ENCODE peak calls at places on chromosome 14, in nine cellular contexts. One of them, this sample, is unnamed.

GRCh38 chr14:24095196-24096068 is 1.3 kb downstream of the PCK2 start:
- DNase-seq in cardiac muscle cell: peak; percentile 9
- DNase-seq in right lobe of liver: peak; percentile 89
- DNase-seq in ovary: peak; percentile 30
- DNase-seq in fibroblast of lung: peak; percentile 62
- DNase-seq in Caco-2: peak; percentile 69
- DNase-seq in WERI-Rb-1: peak; percentile 79
- DNase-seq in DND-41: peak; percentile 63
- DNase-seq in hepatocyte: peak; percentile 83
- DNase-seq in this sample: peak; percentile 77

GRCh38 chr14:23627961-23628360 is 8.2 kb upstream of the DHRS2 start:
- DNase-seq in right lobe of liver: no peak
- DNase-seq in ovary: no peak
- DNase-seq in Caco-2: no peak
- DNase-seq in DND-41: no peak
- DNase-seq in hepatocyte: no peak
- DNase-seq in WERI-Rb-1: no peak
- DNase-seq in cardiac muscle cell: no peak
- DNase-seq in fibroblast of lung: no peak
- DNase-seq in this sample: no peak

GRCh38 chr14:99118046-99118721 is 153.8 kb downstream of the BCL11B start:
- DNase-seq in fibroblast of lung: no peak
- DNase-seq in WERI-Rb-1: no peak
- DNase-seq in DND-41: no peak
- DNase-seq in hepatocyte: no peak
- DNase-seq in ovary: no peak
- DNase-seq in cardiac muscle cell: peak; percentile 36
- DNase-seq in right lobe of liver: no peak
- DNase-seq in Caco-2: no peak
- DNase-seq in this sample: no peak

GRCh38 chr14:66330916-66331315 is 155.3 kb upstream of the CCDC196 start:
- DNase-seq in cardiac muscle cell: no peak
- DNase-seq in DND-41: no peak
- DNase-seq in WERI-Rb-1: no peak
- DNase-seq in Caco-2: no peak
- DNase-seq in hepatocyte: no peak
- DNase-seq in right lobe of liver: peak; percentile 26
- DNase-seq in fibroblast of lung: no peak
- DNase-seq in ovary: no peak
- DNase-seq in this sample: no peak

GRCh38 chr14:70622111-70622712 is 19.5 kb upstream of the TTC9 start:
- DNase-seq in cardiac muscle cell: peak; percentile 74
- DNase-seq in WERI-Rb-1: peak; percentile 64
- DNase-seq in right lobe of liver: no peak
- DNase-seq in ovary: no peak
- DNase-seq in DND-41: peak; percentile 37
- DNase-seq in hepatocyte: peak; percentile 64
- DNase-seq in Caco-2: peak; percentile 79
- DNase-seq in fibroblast of lung: peak; percentile 12
- DNase-seq in this sample: peak; percentile 35

GRCh38 chr14:95445161-95445560 is 71.3 kb downstream of the SYNE3 start:
- DNase-seq in cardiac muscle cell: no peak
- DNase-seq in ovary: no peak
- DNase-seq in hepatocyte: no peak
- DNase-seq in fibroblast of lung: no peak
- DNase-seq in right lobe of liver: no peak
- DNase-seq in WERI-Rb-1: no peak
- DNase-seq in Caco-2: no peak
- DNase-seq in DND-41: no peak
- DNase-seq in this sample: no peak

GRCh38 chr14:41521891-41522290 is 84.8 kb upstream of the LRFN5 start:
- DNase-seq in fibroblast of lung: no peak
- DNase-seq in Caco-2: no peak
- DNase-seq in cardiac muscle cell: no peak
- DNase-seq in hepatocyte: no peak
- DNase-seq in WERI-Rb-1: no peak
- DNase-seq in DND-41: no peak
- DNase-seq in ovary: no peak
- DNase-seq in right lobe of liver: no peak
- DNase-seq in this sample: no peak

GRCh38 chr14:63474844-63475243 is 68.3 kb downstream of the PPP2R5E start:
- DNase-seq in right lobe of liver: no peak
- DNase-seq in ovary: no peak
- DNase-seq in fibroblast of lung: no peak
- DNase-seq in Caco-2: no peak
- DNase-seq in hepatocyte: no peak
- DNase-seq in DND-41: no peak
- DNase-seq in WERI-Rb-1: no peak
- DNase-seq in cardiac muscle cell: no peak
- DNase-seq in this sample: no peak

GRCh38 chr14:61607570-61608244 is 87.6 kb upstream of the HIF1A start:
- DNase-seq in fibroblast of lung: no peak
- DNase-seq in DND-41: peak; percentile 74
- DNase-seq in WERI-Rb-1: no peak
- DNase-seq in Caco-2: no peak
- DNase-seq in hepatocyte: no peak
- DNase-seq in right lobe of liver: no peak
- DNase-seq in ovary: no peak
- DNase-seq in cardiac muscle cell: no peak
- DNase-seq in this sample: peak; percentile 76

GRCh38 chr14:50929506-50929905 is 14.8 kb downstream of the PYGL start:
- DNase-seq in cardiac muscle cell: no peak
- DNase-seq in right lobe of liver: no peak
- DNase-seq in Caco-2: no peak
- DNase-seq in fibroblast of lung: no peak
- DNase-seq in DND-41: no peak
- DNase-seq in ovary: no peak
- DNase-seq in WERI-Rb-1: no peak
- DNase-seq in hepatocyte: no peak
- DNase-seq in this sample: no peak

GRCh38 chr14:94638961-94639817 is 27.0 kb downstream of the SERPINA3 start:
- DNase-seq in right lobe of liver: no peak
- DNase-seq in cardiac muscle cell: no peak
- DNase-seq in hepatocyte: no peak
- DNase-seq in WERI-Rb-1: no peak
- DNase-seq in Caco-2: no peak
- DNase-seq in fibroblast of lung: no peak
- DNase-seq in DND-41: no peak
- DNase-seq in ovary: no peak
- DNase-seq in this sample: no peak

GRCh38 chr14:61103541-61104339 is 122.7 kb downstream of the SLC38A6 start:
- DNase-seq in WERI-Rb-1: peak; percentile 14
- DNase-seq in Caco-2: peak; percentile 29
- DNase-seq in hepatocyte: peak; percentile 86
- DNase-seq in fibroblast of lung: peak; percentile 99
- DNase-seq in cardiac muscle cell: no peak
- DNase-seq in ovary: peak; percentile 58
- DNase-seq in DND-41: no peak
- DNase-seq in right lobe of liver: peak; percentile 26
- DNase-seq in this sample: no peak

GRCh38 chr14:82872494-82872893 is 1338.8 kb upstream of the SEL1L start:
- DNase-seq in hepatocyte: no peak
- DNase-seq in fibroblast of lung: no peak
- DNase-seq in ovary: no peak
- DNase-seq in cardiac muscle cell: no peak
- DNase-seq in DND-41: no peak
- DNase-seq in Caco-2: peak; percentile 5
- DNase-seq in WERI-Rb-1: no peak
- DNase-seq in right lobe of liver: no peak
- DNase-seq in this sample: no peak

GRCh38 chr14:103101257-103101963 is 6.9 kb downstream of the EXOC3L4 start:
- DNase-seq in right lobe of liver: no peak
- DNase-seq in cardiac muscle cell: no peak
- DNase-seq in fibroblast of lung: no peak
- DNase-seq in Caco-2: no peak
- DNase-seq in hepatocyte: no peak
- DNase-seq in DND-41: no peak
- DNase-seq in ovary: no peak
- DNase-seq in WERI-Rb-1: no peak
- DNase-seq in this sample: no peak

GRCh38 chr14:106013879-106014376 is 487.5 kb downstream of the TMEM121 start:
- DNase-seq in right lobe of liver: no peak
- DNase-seq in DND-41: no peak
- DNase-seq in hepatocyte: no peak
- DNase-seq in Caco-2: no peak
- DNase-seq in fibroblast of lung: no peak
- DNase-seq in WERI-Rb-1: no peak
- DNase-seq in ovary: no peak
- DNase-seq in cardiac muscle cell: no peak
- DNase-seq in this sample: no peak

GRCh38 chr14:74240794-74241610 is 1.8 kb downstream of the VSX2 start:
- DNase-seq in DND-41: no peak
- DNase-seq in cardiac muscle cell: peak; percentile 41
- DNase-seq in Caco-2: no peak
- DNase-seq in hepatocyte: no peak
- DNase-seq in ovary: no peak
- DNase-seq in fibroblast of lung: peak; percentile 15
- DNase-seq in right lobe of liver: no peak
- DNase-seq in WERI-Rb-1: no peak
- DNase-seq in this sample: no peak

GRCh38 chr14:53888535-53889386 is 67.9 kb downstream of the BMP4 start:
- DNase-seq in right lobe of liver: no peak
- DNase-seq in ovary: no peak
- DNase-seq in DND-41: no peak
- DNase-seq in cardiac muscle cell: no peak
- DNase-seq in hepatocyte: peak; percentile 54
- DNase-seq in fibroblast of lung: no peak
- DNase-seq in WERI-Rb-1: no peak
- DNase-seq in Caco-2: peak; percentile 46
- DNase-seq in this sample: no peak

GRCh38 chr14:99572173-99572999 is 31.6 kb downstream of the CCDC85C start:
- DNase-seq in ovary: no peak
- DNase-seq in DND-41: no peak
- DNase-seq in Caco-2: no peak
- DNase-seq in hepatocyte: peak; percentile 67
- DNase-seq in fibroblast of lung: no peak
- DNase-seq in WERI-Rb-1: peak; percentile 97
- DNase-seq in right lobe of liver: peak; percentile 78
- DNase-seq in cardiac muscle cell: peak; percentile 47
- DNase-seq in this sample: no peak

GRCh38 chr14:95106966-95107365 is 50.4 kb downstream of the DICER1 start:
- DNase-seq in DND-41: no peak
- DNase-seq in right lobe of liver: no peak
- DNase-seq in cardiac muscle cell: no peak
- DNase-seq in WERI-Rb-1: no peak
- DNase-seq in fibroblast of lung: no peak
- DNase-seq in hepatocyte: no peak
- DNase-seq in Caco-2: no peak
- DNase-seq in ovary: no peak
- DNase-seq in this sample: no peak